ENCODE peak calls at places on chromosomes 3 and 15, in nine cellular contexts. One of them, this sample, is unnamed.

GRCh38 chr3:148833223-148833622 is 5.6 kb downstream of the CPB1 start:
- DNase-seq in dorsolateral prefrontal cortex: no peak
- DNase-seq in astrocyte of the spinal cord: no peak
- DNase-seq in neural progenitor cell: no peak
- DNase-seq in sigmoid colon: no peak
- DNase-seq in foreskin fibroblast: peak
- DNase-seq in fibroblast of pulmonary artery: no peak
- DNase-seq in pancreas: no peak
- DNase-seq in Peyer's patch: no peak
- DNase-seq in this sample: no peak

GRCh38 chr3:317012-317411 is 120.4 kb downstream of the CHL1 start:
- DNase-seq in Peyer's patch: no peak
- DNase-seq in foreskin fibroblast: no peak
- DNase-seq in sigmoid colon: no peak
- DNase-seq in neural progenitor cell: no peak
- DNase-seq in fibroblast of pulmonary artery: no peak
- DNase-seq in astrocyte of the spinal cord: no peak
- DNase-seq in dorsolateral prefrontal cortex: no peak
- DNase-seq in pancreas: no peak
- DNase-seq in this sample: no peak

GRCh38 chr15:73631915-73632669 is 1.1 kb downstream of the NPTN start:
- DNase-seq in fibroblast of pulmonary artery: peak
- DNase-seq in neural progenitor cell: peak
- DNase-seq in dorsolateral prefrontal cortex: no peak
- DNase-seq in foreskin fibroblast: peak
- DNase-seq in astrocyte of the spinal cord: peak
- DNase-seq in Peyer's patch: no peak
- DNase-seq in sigmoid colon: peak
- DNase-seq in pancreas: no peak
- DNase-seq in this sample: no peak

GRCh38 chr15:60478633-60479360 is at the start of gene ICE2:
- DNase-seq in foreskin fibroblast: peak
- DNase-seq in pancreas: peak
- DNase-seq in dorsolateral prefrontal cortex: peak
- DNase-seq in neural progenitor cell: peak
- DNase-seq in Peyer's patch: peak
- DNase-seq in astrocyte of the spinal cord: peak
- DNase-seq in fibroblast of pulmonary artery: peak
- DNase-seq in sigmoid colon: peak
- DNase-seq in this sample: peak

GRCh38 chr15:68234060-68234459 is 4.5 kb upstream of the CLN6 start:
- DNase-seq in astrocyte of the spinal cord: no peak
- DNase-seq in dorsolateral prefrontal cortex: no peak
- DNase-seq in neural progenitor cell: no peak
- DNase-seq in foreskin fibroblast: no peak
- DNase-seq in Peyer's patch: no peak
- DNase-seq in sigmoid colon: no peak
- DNase-seq in pancreas: no peak
- DNase-seq in fibroblast of pulmonary artery: no peak
- DNase-seq in this sample: no peak

GRCh38 chr3:127221062-127222035 is 28.4 kb downstream of the PRR23E start:
- DNase-seq in Peyer's patch: no peak
- DNase-seq in foreskin fibroblast: no peak
- DNase-seq in pancreas: no peak
- DNase-seq in dorsolateral prefrontal cortex: no peak
- DNase-seq in neural progenitor cell: no peak
- DNase-seq in sigmoid colon: no peak
- DNase-seq in fibroblast of pulmonary artery: no peak
- DNase-seq in astrocyte of the spinal cord: no peak
- DNase-seq in this sample: no peak

GRCh38 chr3:173745952-173746682 is 348.6 kb downstream of the NLGN1 start:
- DNase-seq in foreskin fibroblast: peak
- DNase-seq in astrocyte of the spinal cord: peak
- DNase-seq in neural progenitor cell: no peak
- DNase-seq in sigmoid colon: no peak
- DNase-seq in fibroblast of pulmonary artery: peak
- DNase-seq in dorsolateral prefrontal cortex: no peak
- DNase-seq in Peyer's patch: no peak
- DNase-seq in pancreas: no peak
- DNase-seq in this sample: no peak

GRCh38 chr3:147008886-147009285 is 397.5 kb downstream of the ZIC4 start:
- DNase-seq in pancreas: peak
- DNase-seq in astrocyte of the spinal cord: peak
- DNase-seq in Peyer's patch: no peak
- DNase-seq in fibroblast of pulmonary artery: no peak
- DNase-seq in neural progenitor cell: no peak
- DNase-seq in dorsolateral prefrontal cortex: no peak
- DNase-seq in sigmoid colon: no peak
- DNase-seq in foreskin fibroblast: peak
- DNase-seq in this sample: peak

DNA sequence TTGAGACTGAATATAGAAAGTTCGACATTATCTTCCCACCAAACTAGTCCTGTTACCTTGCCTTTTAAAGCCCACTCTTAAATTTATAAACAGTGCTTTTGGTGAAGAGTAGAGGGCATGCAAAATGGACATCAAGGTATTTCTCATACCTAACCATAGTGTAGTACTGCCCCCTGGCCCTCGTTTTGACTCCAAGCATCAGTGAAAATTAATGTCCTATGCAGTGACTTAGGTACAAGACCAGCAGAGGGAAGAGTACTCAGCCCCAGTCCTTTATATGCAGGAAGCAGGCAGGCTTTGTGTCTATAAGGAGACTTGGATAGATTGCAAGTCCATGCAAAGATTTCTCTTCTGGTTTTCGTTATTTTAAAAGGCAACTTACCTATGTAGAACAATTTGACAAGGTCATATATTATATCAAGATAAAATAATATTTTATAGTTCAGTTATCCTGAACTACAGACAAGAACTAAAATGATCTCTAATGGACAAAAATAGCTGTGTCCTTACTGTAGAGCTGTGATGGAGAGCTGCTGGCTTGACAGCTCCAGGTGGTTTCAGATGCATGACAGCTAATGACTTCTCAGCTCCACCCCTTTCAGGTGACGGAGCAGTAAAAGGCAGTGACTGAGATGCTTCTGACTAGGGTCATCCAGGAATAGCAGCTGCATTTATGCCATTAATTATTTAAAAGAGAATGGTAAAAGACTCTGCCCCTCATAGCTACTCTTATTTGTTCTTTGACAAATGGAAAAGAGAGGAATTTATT is 646.1 kb downstream of the SQOR start:
- DNase-seq in pancreas: no peak
- DNase-seq in astrocyte of the spinal cord: no peak
- DNase-seq in foreskin fibroblast: peak
- DNase-seq in Peyer's patch: no peak
- DNase-seq in sigmoid colon: no peak
- DNase-seq in neural progenitor cell: peak
- DNase-seq in dorsolateral prefrontal cortex: no peak
- DNase-seq in fibroblast of pulmonary artery: peak
- DNase-seq in this sample: no peak
- TF ChIP-seq CTCF in pancreas: no peak
- TF ChIP-seq CTCF in astrocyte of the spinal cord: no peak
- TF ChIP-seq CTCF in foreskin fibroblast: peak
- TF ChIP-seq CTCF in Peyer's patch: no peak
- TF ChIP-seq CTCF in sigmoid colon: no peak
- TF ChIP-seq CTCF in neural progenitor cell: peak
- TF ChIP-seq CTCF in dorsolateral prefrontal cortex: no peak
- TF ChIP-seq CTCF in fibroblast of pulmonary artery: peak
- TF ChIP-seq CTCF in this sample: peak

GRCh38 chr15:83206387-83206970 is 1.1 kb downstream of the HDGFL3 start:
- DNase-seq in sigmoid colon: peak
- DNase-seq in pancreas: no peak
- DNase-seq in Peyer's patch: no peak
- DNase-seq in fibroblast of pulmonary artery: no peak
- DNase-seq in astrocyte of the spinal cord: peak
- DNase-seq in neural progenitor cell: no peak
- DNase-seq in foreskin fibroblast: peak
- DNase-seq in dorsolateral prefrontal cortex: no peak
- DNase-seq in this sample: no peak

GRCh38 chr15:83204697-83205096 is 2.9 kb downstream of the HDGFL3 start:
- DNase-seq in neural progenitor cell: peak
- DNase-seq in Peyer's patch: no peak
- DNase-seq in foreskin fibroblast: no peak
- DNase-seq in dorsolateral prefrontal cortex: no peak
- DNase-seq in fibroblast of pulmonary artery: no peak
- DNase-seq in pancreas: no peak
- DNase-seq in astrocyte of the spinal cord: no peak
- DNase-seq in sigmoid colon: no peak
- DNase-seq in this sample: no peak

GRCh38 chr15:83207622-83208356 is at the start of gene HDGFL3:
- DNase-seq in neural progenitor cell: peak
- DNase-seq in foreskin fibroblast: peak
- DNase-seq in fibroblast of pulmonary artery: peak
- DNase-seq in dorsolateral prefrontal cortex: peak
- DNase-seq in Peyer's patch: peak
- DNase-seq in pancreas: peak
- DNase-seq in astrocyte of the spinal cord: peak
- DNase-seq in sigmoid colon: peak
- DNase-seq in this sample: no peak

GRCh38 chr15:83206971-83207621 is 527 bp downstream of the HDGFL3 start:
- DNase-seq in astrocyte of the spinal cord: peak
- DNase-seq in sigmoid colon: peak
- DNase-seq in foreskin fibroblast: peak
- DNase-seq in fibroblast of pulmonary artery: peak
- DNase-seq in Peyer's patch: peak
- DNase-seq in pancreas: peak
- DNase-seq in neural progenitor cell: peak
- DNase-seq in dorsolateral prefrontal cortex: no peak
- DNase-seq in this sample: no peak

GRCh38 chr15:83205725-83206324 is 1.8 kb downstream of the HDGFL3 start:
- DNase-seq in foreskin fibroblast: peak
- DNase-seq in fibroblast of pulmonary artery: peak
- DNase-seq in neural progenitor cell: no peak
- DNase-seq in dorsolateral prefrontal cortex: no peak
- DNase-seq in pancreas: no peak
- DNase-seq in astrocyte of the spinal cord: peak
- DNase-seq in Peyer's patch: no peak
- DNase-seq in sigmoid colon: no peak
- DNase-seq in this sample: peak
- H3K4me3 ChIP-seq in foreskin fibroblast: peak
- H3K4me3 ChIP-seq in fibroblast of pulmonary artery: peak
- H3K4me3 ChIP-seq in neural progenitor cell: peak
- H3K4me3 ChIP-seq in dorsolateral prefrontal cortex: peak
- H3K4me3 ChIP-seq in pancreas: no peak
- H3K4me3 ChIP-seq in astrocyte of the spinal cord: peak
- H3K4me3 ChIP-seq in Peyer's patch: no peak
- H3K4me3 ChIP-seq in sigmoid colon: peak
- H3K4me3 ChIP-seq in this sample: peak

GRCh38 chr3:113559011-113559410 is 26.7 kb downstream of the SIDT1 start:
- DNase-seq in foreskin fibroblast: no peak
- DNase-seq in pancreas: no peak
- DNase-seq in fibroblast of pulmonary artery: no peak
- DNase-seq in neural progenitor cell: no peak
- DNase-seq in dorsolateral prefrontal cortex: no peak
- DNase-seq in Peyer's patch: no peak
- DNase-seq in sigmoid colon: no peak
- DNase-seq in astrocyte of the spinal cord: no peak
- DNase-seq in this sample: no peak

GRCh38 chr3:113555138-113555537 is 22.8 kb downstream of the SIDT1 start:
- DNase-seq in dorsolateral prefrontal cortex: no peak
- DNase-seq in fibroblast of pulmonary artery: no peak
- DNase-seq in astrocyte of the spinal cord: no peak
- DNase-seq in neural progenitor cell: no peak
- DNase-seq in foreskin fibroblast: no peak
- DNase-seq in pancreas: no peak
- DNase-seq in Peyer's patch: no peak
- DNase-seq in sigmoid colon: no peak
- DNase-seq in this sample: no peak

GRCh38 chr3:113560265-113560664 is 27.9 kb downstream of the SIDT1 start:
- DNase-seq in foreskin fibroblast: no peak
- DNase-seq in sigmoid colon: no peak
- DNase-seq in pancreas: no peak
- DNase-seq in dorsolateral prefrontal cortex: no peak
- DNase-seq in Peyer's patch: no peak
- DNase-seq in astrocyte of the spinal cord: no peak
- DNase-seq in neural progenitor cell: no peak
- DNase-seq in fibroblast of pulmonary artery: no peak
- DNase-seq in this sample: no peak

GRCh38 chr3:113556556-113557335 is 24.4 kb downstream of the SIDT1 start:
- DNase-seq in neural progenitor cell: no peak
- DNase-seq in foreskin fibroblast: no peak
- DNase-seq in astrocyte of the spinal cord: no peak
- DNase-seq in pancreas: no peak
- DNase-seq in dorsolateral prefrontal cortex: no peak
- DNase-seq in sigmoid colon: no peak
- DNase-seq in fibroblast of pulmonary artery: no peak
- DNase-seq in Peyer's patch: no peak
- DNase-seq in this sample: no peak

GRCh38 chr3:113557374-113557773 is 25.0 kb downstream of the SIDT1 start:
- DNase-seq in pancreas: no peak
- DNase-seq in neural progenitor cell: no peak
- DNase-seq in astrocyte of the spinal cord: peak
- DNase-seq in Peyer's patch: no peak
- DNase-seq in foreskin fibroblast: peak
- DNase-seq in fibroblast of pulmonary artery: peak
- DNase-seq in sigmoid colon: no peak
- DNase-seq in dorsolateral prefrontal cortex: no peak
- DNase-seq in this sample: no peak
- TF ChIP-seq CTCF in pancreas: no peak
- TF ChIP-seq CTCF in neural progenitor cell: no peak
- TF ChIP-seq CTCF in astrocyte of the spinal cord: peak
- TF ChIP-seq CTCF in Peyer's patch: no peak
- TF ChIP-seq CTCF in foreskin fibroblast: no peak
- TF ChIP-seq CTCF in fibroblast of pulmonary artery: no peak
- TF ChIP-seq CTCF in sigmoid colon: no peak
- TF ChIP-seq CTCF in dorsolateral prefrontal cortex: no peak
- TF ChIP-seq CTCF in this sample: no peak

GRCh38 chr3:14263317-14264005 is 84.8 kb downstream of the LSM3 start:
- DNase-seq in Peyer's patch: no peak
- DNase-seq in neural progenitor cell: no peak
- DNase-seq in fibroblast of pulmonary artery: no peak
- DNase-seq in sigmoid colon: no peak
- DNase-seq in dorsolateral prefrontal cortex: no peak
- DNase-seq in pancreas: no peak
- DNase-seq in astrocyte of the spinal cord: no peak
- DNase-seq in foreskin fibroblast: no peak
- DNase-seq in this sample: no peak

GRCh38 chr3:14268897-14269296 is 90.3 kb downstream of the LSM3 start:
- DNase-seq in fibroblast of pulmonary artery: no peak
- DNase-seq in dorsolateral prefrontal cortex: no peak
- DNase-seq in sigmoid colon: no peak
- DNase-seq in astrocyte of the spinal cord: no peak
- DNase-seq in foreskin fibroblast: no peak
- DNase-seq in neural progenitor cell: no peak
- DNase-seq in pancreas: no peak
- DNase-seq in Peyer's patch: no peak
- DNase-seq in this sample: no peak

GRCh38 chr3:14266361-14266760 is 87.7 kb downstream of the LSM3 start:
- DNase-seq in fibroblast of pulmonary artery: peak
- DNase-seq in foreskin fibroblast: peak
- DNase-seq in Peyer's patch: no peak
- DNase-seq in dorsolateral prefrontal cortex: peak
- DNase-seq in neural progenitor cell: no peak
- DNase-seq in sigmoid colon: no peak
- DNase-seq in astrocyte of the spinal cord: peak
- DNase-seq in pancreas: no peak
- DNase-seq in this sample: peak

GRCh38 chr3:14265246-14265962 is 86.8 kb downstream of the LSM3 start:
- DNase-seq in Peyer's patch: peak
- DNase-seq in astrocyte of the spinal cord: peak
- DNase-seq in sigmoid colon: no peak
- DNase-seq in neural progenitor cell: no peak
- DNase-seq in pancreas: no peak
- DNase-seq in fibroblast of pulmonary artery: peak
- DNase-seq in dorsolateral prefrontal cortex: no peak
- DNase-seq in foreskin fibroblast: peak
- DNase-seq in this sample: peak

GRCh38 chr3:14267976-14268375 is 89.4 kb downstream of the LSM3 start:
- DNase-seq in fibroblast of pulmonary artery: no peak
- DNase-seq in neural progenitor cell: no peak
- DNase-seq in sigmoid colon: no peak
- DNase-seq in dorsolateral prefrontal cortex: no peak
- DNase-seq in pancreas: no peak
- DNase-seq in Peyer's patch: no peak
- DNase-seq in astrocyte of the spinal cord: no peak
- DNase-seq in foreskin fibroblast: no peak
- DNase-seq in this sample: no peak
- H3K4me3 ChIP-seq in fibroblast of pulmonary artery: no peak
- H3K4me3 ChIP-seq in neural progenitor cell: no peak
- H3K4me3 ChIP-seq in sigmoid colon: no peak
- H3K4me3 ChIP-seq in dorsolateral prefrontal cortex: no peak
- H3K4me3 ChIP-seq in pancreas: no peak
- H3K4me3 ChIP-seq in Peyer's patch: no peak
- H3K4me3 ChIP-seq in astrocyte of the spinal cord: no peak
- H3K4me3 ChIP-seq in foreskin fibroblast: no peak
- H3K4me3 ChIP-seq in this sample: no peak